ENCODE peak calls at places on chromosome 6, in seven cellular contexts. O, W, A, V, Z, P and F are unnamed samples.

GRCh38 chr6:122063090-122063489 is 336.4 kb upstream of the HSF2 start:
- DNase-seq in O (peak), W (no peak), A (no peak), V (no peak), Z (no peak), P (no peak), F (no peak)

GRCh38 chr6:33206864-33207568 is 1.3 kb upstream of the RING1 start:
- DNase-seq in O (peak), W (no peak), A (peak), V (no peak), Z (peak), P (peak), F (peak)

GRCh38 chr6:11744753-11745152 is 33.9 kb downstream of the ADTRP start:
- DNase-seq in O (peak), W (no peak), A (no peak), V (no peak), Z (peak), P (peak), F (no peak)

GRCh38 chr6:120981835-120982234 is 352.4 kb downstream of the TBC1D32 start:
- DNase-seq in O (no peak), W (no peak), A (no peak), V (no peak), Z (no peak), P (no peak), F (no peak)

GRCh38 chr6:96624957-96625356 is 62.0 kb downstream of the FHL5 start:
- DNase-seq in O (no peak), W (no peak), A (no peak), V (no peak), Z (no peak), P (no peak), F (no peak)

GRCh38 chr6:760982-761955 is 68.3 kb upstream of the EXOC2 start:
- DNase-seq in O (peak), W (no peak), A (peak), V (no peak), Z (peak), P (no peak), F (peak)

GRCh38 chr6:53483423-53484353 is 61.2 kb downstream of the GCLC start:
- DNase-seq in O (no peak), W (no peak), A (peak), V (no peak), Z (peak), P (peak), F (no peak)

GRCh38 chr6:44301782-44302564 is 11.2 kb downstream of the AARS2 start:
- DNase-seq in O (no peak), W (no peak), A (no peak), V (no peak), Z (no peak), P (no peak), F (no peak)

GRCh38 chr6:90256698-90257485 is 39.8 kb downstream of the BACH2 start:
- DNase-seq in O (no peak), W (no peak), A (peak), V (peak), Z (peak), P (peak), F (no peak)

GRCh38 chr6:7978736-7979135 is 68.1 kb upstream of the TXNDC5 start:
- DNase-seq in O (no peak), W (no peak), A (no peak), V (no peak), Z (no peak), P (peak), F (no peak)

GRCh38 chr6:152121910-152122309 is 314.4 kb downstream of the ESR1 start:
- DNase-seq in O (no peak), W (no peak), A (no peak), V (no peak), Z (no peak), P (no peak), F (no peak)

GRCh38 chr6:119128252-119128912 is 49.9 kb upstream of the FAM184A start:
- DNase-seq in O (no peak), W (no peak), A (no peak), V (no peak), Z (no peak), P (peak), F (no peak)

GRCh38 chr6:18528084-18528743 is 141.1 kb downstream of the RNF144B start:
- DNase-seq in O (peak), W (no peak), A (peak), V (no peak), Z (peak), P (peak), F (no peak)

GRCh38 chr6:133705731-133706130 is 183.2 kb upstream of the TCF21 start:
- DNase-seq in O (no peak), W (no peak), A (peak), V (peak), Z (peak), P (peak), F (peak)

GRCh38 chr6:26544473-26544872 is 6.3 kb downstream of the HMGN4 start:
- DNase-seq in O (no peak), W (no peak), A (no peak), V (no peak), Z (no peak), P (no peak), F (no peak)

GRCh38 chr6:15631380-15631913 is 31.4 kb downstream of the DTNBP1 start:
- DNase-seq in O (peak), W (no peak), A (no peak), V (no peak), Z (no peak), P (no peak), F (no peak)

GRCh38 chr6:17863971-17864754 is 123.3 kb downstream of the KIF13A start:
- DNase-seq in O (no peak), W (peak), A (peak), V (peak), Z (peak), P (peak), F (peak)

GRCh38 chr6:2178125-2178524 is 67.3 kb downstream of the GMDS start:
- DNase-seq in O (no peak), W (no peak), A (no peak), V (no peak), Z (no peak), P (no peak), F (no peak)

GRCh38 chr6:148423601-148424270 is 81.1 kb downstream of the SASH1 start:
- DNase-seq in O (no peak), W (no peak), A (no peak), V (no peak), Z (no peak), P (no peak), F (no peak)

GRCh38 chr6:150212745-150213144 is 69.9 kb downstream of the PPP1R14C start:
- DNase-seq in O (no peak), W (no peak), A (no peak), V (no peak), Z (no peak), P (peak), F (no peak)

GRCh38 chr6:52390361-52390727 is 28.4 kb downstream of the PAQR8 start:
- DNase-seq in O (peak), W (peak), A (peak), V (peak), Z (peak), P (peak), F (no peak)

GRCh38 chr6:80158478-80158989 is 52.1 kb downstream of the BCKDHB start:
- DNase-seq in O (no peak), W (no peak), A (no peak), V (no peak), Z (no peak), P (no peak), F (no peak)

GRCh38 chr6:33172307-33173227 is 19.7 kb downstream of the COL11A2 start:
- DNase-seq in O (peak), W (no peak), A (peak), V (peak), Z (peak), P (peak), F (peak)

GRCh38 chr6:111377558-111378120 is 105.4 kb downstream of the REV3L start:
- DNase-seq in O (no peak), W (no peak), A (no peak), V (no peak), Z (peak), P (peak), F (no peak)

GRCh38 chr6:139020689-139021088 is 7.9 kb upstream of the ABRACL start:
- DNase-seq in O (no peak), W (no peak), A (no peak), V (no peak), Z (no peak), P (no peak), F (no peak)

GRCh38 chr6:122947355-122947754 is 48.7 kb upstream of the CLVS2 start:
- DNase-seq in O (peak), W (no peak), A (peak), V (peak), Z (peak), P (no peak), F (no peak)

GRCh38 chr6:139686308-139686707 is 311.9 kb upstream of the CITED2 start:
- DNase-seq in O (no peak), W (no peak), A (peak), V (no peak), Z (peak), P (peak), F (no peak)

GRCh38 chr6:111737065-111737521 is 131.4 kb upstream of the TRAF3IP2 start:
- DNase-seq in O (no peak), W (no peak), A (peak), V (peak), Z (peak), P (peak), F (no peak)

GRCh38 chr6:156780117-156780641 is 3.0 kb downstream of the ARID1B start:
- DNase-seq in O (peak), W (peak), A (peak), V (peak), Z (peak), P (peak), F (peak)

GRCh38 chr6:143592335-143592734 is 80.8 kb upstream of the FUCA2 start:
- DNase-seq in O (peak), W (no peak), A (peak), V (no peak), Z (peak), P (no peak), F (no peak)

DNA sequence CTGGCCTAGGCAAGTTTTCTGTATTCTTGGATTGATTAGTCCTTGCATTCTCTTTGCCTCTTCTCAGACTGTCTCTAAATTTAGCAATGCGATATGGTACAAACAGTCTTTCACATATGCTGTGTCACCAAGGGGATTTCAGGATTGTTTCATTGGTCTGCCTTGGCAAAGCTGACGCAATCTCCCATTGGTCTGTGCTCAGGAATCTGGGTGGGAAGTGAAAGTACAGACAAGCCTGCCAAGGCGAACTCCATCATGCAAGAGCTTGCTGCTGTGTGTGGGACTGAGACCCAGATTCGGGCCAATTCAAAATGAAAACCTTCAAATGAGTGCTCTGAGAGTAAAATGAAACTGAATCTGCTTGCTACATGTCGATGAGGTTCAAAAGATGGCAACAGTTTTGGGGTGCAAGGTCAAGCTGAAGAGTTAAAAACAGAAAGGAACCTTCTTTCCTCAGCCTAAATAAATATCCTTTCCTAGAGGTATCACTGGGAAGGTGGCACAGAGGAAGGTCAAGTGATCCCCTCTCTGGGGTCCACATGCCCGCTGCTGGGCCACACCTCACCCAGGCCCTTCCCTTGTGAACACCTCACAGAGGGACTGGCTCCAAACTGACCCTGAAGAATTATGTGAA is 198.8 kb upstream of the PREP start:
- DNase-seq in O (peak), W (peak), A (no peak), V (peak), Z (peak), P (peak), F (peak)
- H2AFZ ChIP-seq in O (no peak), W (no peak), A (no peak), V (peak), Z (peak), P (peak), F (peak)

GRCh38 chr6:165776699-165777098 is 113.7 kb upstream of the PDE10A start:
- DNase-seq in O (no peak), W (no peak), A (no peak), V (no peak), Z (no peak), P (no peak), F (no peak)
- H2AFZ ChIP-seq in O (no peak), W (no peak), A (no peak), V (no peak), Z (no peak), P (no peak), F (no peak)

GRCh38 chr6:24931296-24931695 is 4.5 kb downstream of the RIPOR2 start:
- DNase-seq in O (no peak), W (no peak), A (no peak), V (no peak), Z (peak), P (peak), F (no peak)
- H2AFZ ChIP-seq in O (no peak), W (no peak), A (no peak), V (no peak), Z (no peak), P (no peak), F (no peak)

GRCh38 chr6:115782612-115783011 is 278.1 kb downstream of the FRK start:
- DNase-seq in O (no peak), W (no peak), A (no peak), V (no peak), Z (no peak), P (no peak), F (no peak)
- H2AFZ ChIP-seq in O (no peak), W (no peak), A (no peak), V (no peak), Z (no peak), P (no peak), F (no peak)

DNA sequence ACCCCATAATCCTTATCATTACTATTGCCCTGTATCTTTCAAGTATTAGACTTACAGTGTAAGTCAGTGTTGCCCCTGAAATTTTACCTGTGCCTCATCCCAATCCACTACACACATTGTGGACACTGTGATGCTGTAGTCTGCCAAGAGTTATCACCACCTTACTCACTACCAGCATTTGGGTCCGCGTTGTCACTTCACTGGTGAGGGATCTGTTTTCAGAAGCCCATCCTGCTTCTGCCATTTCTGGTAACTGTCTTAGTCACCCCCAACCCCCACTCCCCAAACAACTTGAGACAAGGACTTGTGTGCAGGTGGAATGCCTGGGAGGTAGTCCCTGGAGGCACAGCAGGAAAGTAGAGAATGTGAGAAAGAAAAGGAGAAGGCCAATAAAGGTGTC is 6.0 kb upstream of the RAB44 start:
- DNase-seq in O (no peak), W (no peak), A (no peak), V (no peak), Z (no peak), P (no peak), F (no peak)
- H2AFZ ChIP-seq in O (no peak), W (no peak), A (no peak), V (no peak), Z (no peak), P (no peak), F (no peak)

GRCh38 chr6:37680668-37681067 is 17.0 kb downstream of the MDGA1 start:
- DNase-seq in O (no peak), W (no peak), A (no peak), V (no peak), Z (no peak), P (no peak), F (peak)
- H2AFZ ChIP-seq in O (no peak), W (no peak), A (no peak), V (no peak), Z (no peak), P (no peak), F (no peak)

DNA sequence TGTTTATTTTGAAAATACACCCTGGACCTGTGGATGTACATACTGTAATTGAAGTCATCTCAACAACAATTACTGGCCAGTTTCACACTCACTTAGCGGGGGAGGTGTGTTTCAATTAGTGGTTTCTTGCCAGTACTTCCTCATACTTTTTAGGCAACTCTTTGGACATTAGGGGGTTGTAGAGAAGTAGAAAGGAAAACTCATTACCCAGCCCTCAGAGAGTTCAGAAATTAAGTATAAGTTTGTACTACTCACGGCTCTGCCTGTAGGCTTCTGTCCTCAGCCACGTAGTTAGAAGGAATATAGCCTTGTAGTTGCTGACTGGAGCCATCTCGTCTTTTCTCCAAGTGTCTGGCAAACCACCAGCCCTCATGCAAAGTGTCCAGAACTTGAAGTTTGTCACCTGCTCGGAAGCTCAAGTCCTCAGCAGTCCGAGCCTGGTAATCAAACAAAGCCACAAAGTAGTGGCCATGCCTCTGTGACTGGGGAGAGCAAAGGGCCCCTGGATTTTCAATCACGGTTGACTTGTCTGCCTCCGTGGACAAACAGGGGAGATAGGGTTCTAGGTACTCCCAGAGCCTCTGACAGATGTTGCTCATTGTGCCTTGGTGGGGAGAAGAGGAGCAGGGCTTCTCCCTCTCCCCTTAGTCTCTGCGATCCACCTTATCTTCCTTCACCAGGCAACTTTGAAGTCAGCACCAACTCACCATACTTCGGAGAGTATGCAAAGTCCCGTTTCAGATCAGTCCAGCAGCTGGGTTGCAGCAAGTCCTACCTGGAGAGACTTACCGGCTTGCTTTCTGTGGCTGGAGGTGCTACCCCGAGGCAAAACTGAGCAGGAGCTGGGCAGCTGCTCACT is 749 bp downstream of the FRK start:
- DNase-seq in O (peak), W (peak), A (peak), V (peak), Z (peak), P (peak), F (peak)
- H2AFZ ChIP-seq in O (peak), W (peak), A (peak), V (peak), Z (peak), P (peak), F (peak)

GRCh38 chr6:34267746-34268145 is 18.9 kb upstream of the SMIM29 start:
- DNase-seq in O (no peak), W (no peak), A (no peak), V (no peak), Z (no peak), P (no peak), F (no peak)
- H2AFZ ChIP-seq in O (no peak), W (no peak), A (no peak), V (no peak), Z (no peak), P (no peak), F (no peak)

DNA sequence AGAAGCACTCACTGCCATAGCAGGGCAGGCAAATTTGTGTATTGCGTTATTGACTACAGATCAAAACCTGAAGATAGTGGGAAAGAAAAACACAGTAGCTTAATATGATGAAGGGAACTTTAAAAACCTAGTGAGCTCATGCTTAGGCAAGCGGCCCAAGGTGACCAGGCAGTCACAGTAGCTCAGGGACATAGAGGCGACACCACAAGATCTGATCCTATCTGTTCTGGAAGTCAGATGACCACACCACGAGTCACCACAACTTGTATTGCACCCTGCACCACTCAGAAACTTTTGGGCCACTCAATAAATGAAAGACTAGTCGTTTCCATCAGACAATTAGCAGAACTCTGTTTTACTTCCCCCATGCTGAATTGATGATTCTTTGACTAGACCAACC is 4.9 kb downstream of the CLIC5 start:
- DNase-seq in O (peak), W (no peak), A (no peak), V (no peak), Z (peak), P (no peak), F (no peak)
- H2AFZ ChIP-seq in O (no peak), W (no peak), A (no peak), V (no peak), Z (no peak), P (no peak), F (no peak)

GRCh38 chr6:20532881-20533280 is 1.4 kb upstream of the CDKAL1 start:
- DNase-seq in O (no peak), W (no peak), A (no peak), V (no peak), Z (no peak), P (no peak), F (no peak)

GRCh38 chr6:20534906-20535305 is 649 bp downstream of the CDKAL1 start:
- DNase-seq in O (no peak), W (no peak), A (no peak), V (peak), Z (peak), P (no peak), F (no peak)

GRCh38 chr6:20534295-20534897 is at the start of gene CDKAL1:
- DNase-seq in O (peak), W (peak), A (peak), V (peak), Z (peak), P (peak), F (peak)

GRCh38 chr6:20538131-20538662 is 3.9 kb downstream of the CDKAL1 start:
- DNase-seq in O (no peak), W (no peak), A (no peak), V (no peak), Z (no peak), P (no peak), F (no peak)

DNA sequence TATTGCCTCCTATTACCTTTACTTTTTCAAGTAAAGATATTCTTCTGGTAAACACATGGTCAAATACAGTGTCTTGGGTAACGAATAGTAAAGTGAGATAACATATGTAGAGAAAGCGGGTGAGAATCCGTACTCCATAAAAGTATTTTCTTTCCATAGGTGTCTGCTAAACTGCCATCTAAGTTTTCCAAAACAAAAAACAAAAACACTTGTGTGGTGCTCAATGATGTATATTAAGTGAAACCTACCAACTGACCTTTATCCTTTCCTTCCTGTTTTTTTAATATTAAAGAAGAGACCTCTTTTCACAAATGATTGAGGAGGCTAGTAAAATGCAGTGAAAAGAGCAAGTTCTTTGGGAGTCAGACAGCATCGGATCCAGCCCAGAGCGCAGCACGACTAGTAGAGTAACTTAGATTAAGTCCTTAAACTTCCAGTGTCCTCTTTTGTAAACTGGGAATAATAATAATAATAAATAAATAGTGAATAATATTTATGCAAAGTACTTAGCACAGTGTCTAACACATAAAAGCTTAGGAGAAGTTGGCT is 437 bp upstream of the CDKAL1 start:
- DNase-seq in O (no peak), W (no peak), A (no peak), V (no peak), Z (no peak), P (no peak), F (no peak)
- H2AFZ ChIP-seq in O (peak), W (peak), A (peak), V (peak), Z (peak), P (peak), F (peak)